ENCODE peak calls at places on chromosomes 3 and 15, in seven cellular contexts. K, D, R, O, E, L and G are unnamed samples.

GRCh38 chr3:48418651-48419050 is 11.2 kb downstream of the PLXNB1 start:
- DNase-seq in K (no peak), D (no peak), R (no peak), O (no peak), E (no peak), L (no peak), G (no peak)

GRCh38 chr3:54307616-54308180 is 185.3 kb downstream of the CACNA2D3 start:
- DNase-seq in K (no peak), D (no peak), R (no peak), O (no peak), E (no peak), L (no peak), G (no peak)

GRCh38 chr3:98110191-98110908 is 20.2 kb upstream of the OR5H1 start:
- DNase-seq in K (no peak), D (no peak), R (no peak), O (no peak), E (no peak), L (no peak), G (no peak)

GRCh38 chr15:98035577-98036010 is 75.1 kb downstream of the ARRDC4 start:
- DNase-seq in K (no peak), D (no peak), R (no peak), O (no peak), E (no peak), L (no peak), G (no peak)

GRCh38 chr3:134643150-134643675 is 7.6 kb downstream of the KY start:
- DNase-seq in K (no peak), D (no peak), R (no peak), O (no peak), E (no peak), L (no peak), G (no peak)

GRCh38 chr3:78906245-78906644 is 861.6 kb downstream of the ROBO1 start:
- DNase-seq in K (no peak), D (no peak), R (no peak), O (no peak), E (no peak), L (no peak), G (no peak)

GRCh38 chr3:112466041-112466440 is 33.2 kb downstream of the BTLA start:
- DNase-seq in K (no peak), D (no peak), R (no peak), O (no peak), E (no peak), L (no peak), G (no peak)

GRCh38 chr15:58486564-58486963 is 54.8 kb downstream of the LIPC start:
- DNase-seq in K (no peak), D (no peak), R (no peak), O (no peak), E (no peak), L (no peak), G (no peak)

GRCh38 chr3:22496641-22497040 is 706.5 kb upstream of the UBE2E2 start:
- DNase-seq in K (no peak), D (no peak), R (no peak), O (no peak), E (no peak), L (no peak), G (no peak)

GRCh38 chr15:57395292-57395691 is 19.0 kb downstream of the CGNL1 start:
- DNase-seq in K (no peak), D (peak; percentile 18), R (no peak), O (no peak), E (no peak), L (no peak), G (no peak)

GRCh38 chr3:148790841-148791240 is 36.8 kb upstream of the CPB1 start:
- DNase-seq in K (no peak), D (peak; percentile 49), R (no peak), O (no peak), E (no peak), L (no peak), G (peak; percentile 27)